ENCODE peak calls at places on chromosomes 11 and 22, in four cellular contexts. H is H1, M is uterus, T is gastrocnemius medialis. E is an unnamed sample.

GRCh38 chr22:19872779-19873137 is 18.1 kb upstream of the GNB1L start:
- DNase-seq in M (peak), H (peak), T (peak), E (no peak)

GRCh38 chr22:37732699-37733607 is 36.1 kb downstream of the TRIOBP start:
- DNase-seq in T (no peak), M (no peak), H (no peak), E (no peak)

GRCh38 chr22:27242917-27243589 is 558.5 kb downstream of the MN1 start:
- DNase-seq in T (no peak), H (no peak), M (no peak), E (no peak)

GRCh38 chr11:86955674-86956522 is 703 bp upstream of the FZD4 start:
- DNase-seq in M (peak), T (peak), H (peak), E (peak)

GRCh38 chr22:43814264-43814663 is 2.2 kb upstream of the EFCAB6 start:
- DNase-seq in T (no peak), H (no peak), M (no peak), E (no peak)

GRCh38 chr11:117663826-117664225 is 133.2 kb downstream of the DSCAML1 start:
- DNase-seq in T (no peak), H (no peak), M (peak), E (no peak)

GRCh38 chr11:62400281-62400680 is 18.6 kb upstream of the SCGB1A1 start:
- DNase-seq in T (no peak), H (no peak), M (peak), E (peak)

GRCh38 chr22:20111045-20111688 is 4.7 kb upstream of the RANBP1 start:
- DNase-seq in M (no peak), H (no peak), T (no peak), E (no peak)

GRCh38 chr11:123357353-123357989 is 72.6 kb upstream of the GRAMD1B start:
- DNase-seq in M (no peak), T (no peak), H (no peak), E (no peak)

GRCh38 chr11:68325183-68325893 is 12.9 kb downstream of the LRP5 start:
- DNase-seq in T (no peak), M (no peak), H (peak), E (no peak)

GRCh38 chr11:19025799-19026406 is 34.6 kb downstream of the MRGPRX2 start:
- DNase-seq in M (no peak), H (no peak), T (no peak), E (no peak)

GRCh38 chr11:2399488-2400068 is 972 bp upstream of the TSSC4 start:
- DNase-seq in T (no peak), H (peak), M (no peak), E (no peak)

GRCh38 chr11:125036933-125037332 is 26.2 kb upstream of the SLC37A2 start:
- DNase-seq in M (no peak), T (no peak), H (no peak), E (no peak)

GRCh38 chr11:9633674-9634073 is 30.2 kb upstream of the SWAP70 start:
- DNase-seq in T (no peak), H (no peak), M (no peak), E (no peak)

GRCh38 chr11:1631066-1631568 is 1.5 kb downstream of the KRTAP5-5 start:
- DNase-seq in M (no peak), H (no peak), T (no peak), E (no peak)

GRCh38 chr11:107957109-107957588 is 28.9 kb downstream of the RAB39A start:
- DNase-seq in H (no peak), T (peak), M (no peak), E (no peak)

GRCh38 chr11:110908401-110909106 is 196.3 kb upstream of the ARHGAP20 start:
- DNase-seq in H (no peak), M (no peak), T (no peak), E (no peak)

GRCh38 chr11:6431861-6432260 is 8.9 kb downstream of the HPX start:
- DNase-seq in T (no peak), M (no peak), H (no peak), E (peak)

GRCh38 chr22:20456064-20456721 is 18.6 kb upstream of the SCARF2 start:
- DNase-seq in M (peak), H (peak), T (peak), E (no peak)

GRCh38 chr11:65627202-65627601 is 10.7 kb upstream of the SIPA1 start:
- DNase-seq in H (no peak), M (no peak), T (no peak), E (no peak)

GRCh38 chr11:65623852-65624616 is 8.5 kb downstream of the PCNX3 start:
- DNase-seq in T (no peak), M (no peak), H (no peak), E (no peak)

GRCh38 chr11:65625628-65626342 is 10.2 kb downstream of the PCNX3 start:
- DNase-seq in H (peak), T (peak), M (peak), E (no peak)

GRCh38 chr11:65623177-65623576 is 7.6 kb downstream of the PCNX3 start:
- DNase-seq in M (no peak), H (no peak), T (no peak), E (no peak)

DNA sequence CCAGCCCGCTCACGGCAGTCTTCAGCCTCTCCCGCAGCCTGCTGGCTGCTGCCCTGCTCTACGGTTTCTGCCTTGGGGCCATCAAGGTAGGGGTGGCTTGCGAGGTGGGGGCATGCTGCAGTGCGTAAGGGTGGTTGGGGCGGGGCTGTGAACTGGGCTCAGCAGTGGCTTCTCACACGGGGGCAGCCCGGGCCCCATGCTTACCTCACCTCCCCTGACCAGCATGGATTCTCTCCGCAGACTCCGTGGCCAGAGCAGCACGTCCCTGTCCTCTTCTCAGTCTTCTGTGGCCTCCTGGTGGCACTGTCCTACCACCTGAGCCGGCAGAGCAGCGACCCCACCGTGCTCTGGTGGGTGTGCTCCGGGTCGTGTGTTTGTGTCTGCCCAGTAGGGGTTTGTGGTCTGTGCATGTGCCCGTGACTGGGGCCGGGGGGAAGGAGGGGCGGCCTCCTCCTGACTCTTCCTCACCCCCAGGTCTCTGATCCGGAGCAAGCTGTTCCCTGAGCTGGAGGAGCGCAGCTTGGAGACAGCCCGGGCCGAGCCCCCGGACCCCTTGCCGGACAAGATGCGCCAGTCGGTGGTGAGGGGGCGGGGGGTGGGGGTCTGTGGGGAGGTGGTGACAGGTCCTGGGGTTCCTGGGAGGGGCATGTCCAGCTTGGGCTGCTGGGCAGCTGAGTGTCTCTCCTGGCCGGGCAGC is 9.5 kb downstream of the PCNX3 start:
- DNase-seq in M (no peak), T (no peak), H (no peak), E (no peak)
- TF ChIP-seq POLR2A in M (no peak), T (no peak), H (no peak), E (no peak)

GRCh38 chr11:406796-407650 is 7.8 kb downstream of the SIGIRR start:
- DNase-seq in M (peak), H (peak), T (peak), E (no peak)
- TF ChIP-seq POLR2A in M (no peak), H (no peak), T (no peak), E (no peak)

GRCh38 chr11:66366844-66367477 is 4.6 kb downstream of the SLC29A2 start:
- DNase-seq in H (no peak), T (no peak), M (no peak), E (no peak)

GRCh38 chr11:66363805-66364535 is 7.6 kb downstream of the SLC29A2 start:
- DNase-seq in H (peak), M (no peak), T (peak), E (no peak)

GRCh38 chr11:66367561-66368312 is 3.8 kb downstream of the SLC29A2 start:
- DNase-seq in M (no peak), H (no peak), T (no peak), E (no peak)

GRCh38 chr11:66365166-66365565 is 6.4 kb downstream of the SLC29A2 start:
- DNase-seq in T (no peak), M (no peak), H (no peak), E (no peak)

GRCh38 chr11:66365711-66366619 is 5.6 kb downstream of the SLC29A2 start:
- DNase-seq in M (no peak), T (no peak), H (no peak), E (no peak)
- TF ChIP-seq POLR2A in M (no peak), T (no peak), H (peak), E (no peak)

GRCh38 chr11:10864688-10865087 is 6.8 kb upstream of the ZBED5 start:
- DNase-seq in H (no peak), M (no peak), T (no peak), E (no peak)
- TF ChIP-seq POLR2A in H (no peak), M (no peak), T (no peak), E (no peak)

GRCh38 chr11:112364962-112365481 is 104.4 kb upstream of the PLET1 start:
- DNase-seq in T (no peak), H (no peak), M (peak), E (no peak)
- TF ChIP-seq POLR2A in T (no peak), H (no peak), M (no peak), E (no peak)

GRCh38 chr22:22343603-22344276 is 99.2 kb downstream of the VPREB1 start:
- DNase-seq in H (no peak), M (no peak), T (no peak), E (no peak)

GRCh38 chr22:22348127-22348814 is 103.7 kb downstream of the VPREB1 start:
- DNase-seq in H (peak), M (no peak), T (no peak), E (no peak)

GRCh38 chr22:22346401-22347107 is 102.0 kb downstream of the VPREB1 start:
- DNase-seq in H (no peak), T (no peak), M (no peak), E (no peak)

GRCh38 chr22:22344430-22344829 is 99.8 kb downstream of the VPREB1 start:
- DNase-seq in T (no peak), M (no peak), H (no peak), E (no peak)

DNA sequence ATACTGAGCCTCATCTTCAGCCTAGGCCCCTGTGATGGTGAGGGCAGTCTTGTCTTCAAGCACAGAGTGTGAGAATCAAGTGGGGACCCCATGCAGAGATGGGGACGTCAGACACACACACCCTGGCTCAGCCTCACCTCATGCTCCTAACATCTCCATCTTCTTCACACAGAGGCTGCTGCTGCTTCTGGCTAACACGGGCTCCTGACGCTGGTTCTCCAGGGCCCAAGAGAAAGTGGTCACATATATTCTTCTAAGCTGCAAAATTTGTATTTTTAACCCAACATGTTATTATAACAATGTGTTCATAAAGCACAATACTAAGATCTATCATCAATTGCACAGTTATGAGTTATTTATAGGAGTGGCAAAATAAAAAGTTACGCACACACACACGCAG is 101.2 kb downstream of the VPREB1 start:
- DNase-seq in M (no peak), T (no peak), H (no peak), E (no peak)
- TF ChIP-seq POLR2A in M (no peak), T (no peak), H (no peak), E (no peak)

DNA sequence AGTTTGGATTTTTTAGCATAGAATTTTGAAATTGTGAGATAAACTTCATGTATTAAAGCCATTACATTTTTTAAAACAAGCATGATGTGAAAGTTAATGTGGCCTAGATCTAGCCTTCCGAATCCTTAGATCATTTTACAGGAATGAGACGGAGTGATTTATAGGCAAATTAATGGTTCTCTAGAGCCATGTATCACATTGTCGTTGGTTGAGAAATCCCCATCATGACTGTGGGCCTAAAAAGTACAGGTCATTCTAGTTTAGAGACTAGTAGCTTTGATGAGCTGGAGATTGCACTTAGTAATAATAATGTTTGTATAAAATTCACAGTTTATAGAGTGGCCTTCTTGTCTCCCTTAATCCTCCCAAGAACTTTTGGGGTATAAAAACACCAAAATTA is 7.1 kb downstream of the EWSR1 start:
- DNase-seq in T (no peak), H (no peak), M (no peak), E (no peak)
- TF ChIP-seq POLR2A in T (no peak), H (no peak), M (no peak), E (no peak)

GRCh38 chr22:36417281-36417686 is 29.5 kb upstream of the MYH9 start:
- DNase-seq in T (no peak), H (no peak), M (no peak), E (peak)
- TF ChIP-seq POLR2A in T (no peak), H (no peak), M (no peak), E (no peak)

GRCh38 chr11:58466293-58466692 is 24.3 kb upstream of the OR5B12 start:
- DNase-seq in M (no peak), T (no peak), H (no peak), E (no peak)

DNA sequence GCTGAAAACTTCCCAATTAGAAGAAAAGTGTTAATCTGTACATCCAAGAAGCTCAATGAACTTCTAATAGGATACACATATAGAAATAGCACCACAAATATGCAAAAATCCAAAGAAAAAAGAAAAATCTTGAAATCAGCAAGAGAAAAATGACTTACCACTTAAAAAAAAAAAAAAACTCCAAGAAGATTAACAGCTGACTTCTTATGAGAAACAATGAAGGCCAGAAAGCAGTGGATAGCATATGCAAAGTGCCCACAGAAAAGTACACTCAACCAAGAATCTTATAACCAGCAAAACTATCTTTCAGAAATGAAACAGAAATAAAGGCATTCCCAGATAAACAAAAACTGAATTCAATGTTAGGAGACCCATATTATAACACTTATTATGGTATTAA is 29.9 kb upstream of the OR5B12 start:
- DNase-seq in H (no peak), M (no peak), T (no peak), E (no peak)
- TF ChIP-seq POLR2A in H (no peak), M (no peak), T (no peak), E (no peak)

DNA sequence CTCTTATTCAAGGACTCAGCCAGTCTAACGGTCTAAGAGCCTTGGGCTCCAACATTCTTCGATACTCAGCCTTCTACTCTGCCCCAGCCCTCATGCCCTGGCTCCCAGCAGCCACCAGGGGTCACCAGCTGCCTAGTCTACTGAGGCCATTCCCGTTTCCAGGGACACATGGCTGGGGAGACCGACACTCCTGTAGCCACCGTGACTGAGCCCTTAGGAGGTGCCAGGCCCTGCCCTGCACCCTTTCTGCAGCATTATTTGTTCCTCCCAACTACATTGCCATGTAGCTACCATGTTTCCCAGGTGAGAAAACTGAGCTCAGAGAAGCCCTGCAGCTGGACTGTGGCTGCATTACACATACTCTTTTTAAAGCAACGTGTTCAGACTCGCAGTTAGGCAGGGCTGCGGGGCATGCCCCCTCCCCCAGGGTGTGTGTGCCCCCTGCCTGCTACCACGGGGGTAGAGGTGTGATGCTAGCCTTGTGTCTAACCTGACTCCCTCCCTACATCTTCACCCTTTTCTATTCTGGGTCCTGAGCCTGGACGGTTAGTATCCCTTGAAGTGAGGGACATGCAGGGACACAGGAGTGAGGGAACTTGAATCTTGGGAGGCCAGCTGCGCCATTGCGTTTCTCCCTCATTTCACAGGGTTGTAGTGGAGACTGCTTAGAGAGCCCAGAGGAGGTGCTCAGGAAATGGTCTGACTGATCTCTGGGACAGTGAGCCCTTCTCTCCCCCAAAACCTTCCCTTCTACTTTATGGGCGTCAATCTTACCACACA is 17.5 kb downstream of the ATG16L2 start:
- DNase-seq in M (peak), H (peak), T (peak), E (peak)
- TF ChIP-seq POLR2A in M (peak), H (no peak), T (no peak), E (no peak)